ENCODE peak calls at places on chromosomes 5 and 9, in seven cellular contexts. V, R, Y, S, Z, D and C are unnamed samples.
A peak's percentile ranks its signal among the peaks of the same experiment; 100 is the strongest.

GRCh38 chr9:124239249-124240073 is 18.3 kb upstream of the NEK6 start:
- DNase-seq in Z (no peak), R (no peak), D (no peak), S (no peak), Y (no peak), V (peak; percentile 64), C (no peak)

GRCh38 chr5:126004636-126005035 is 418.6 kb upstream of the GRAMD2B start:
- DNase-seq in Y (no peak), S (no peak), Z (no peak), V (no peak), D (no peak), R (no peak), C (no peak)

GRCh38 chr5:89396262-89396975 is 513.4 kb upstream of the MEF2C start:
- DNase-seq in S (no peak), Y (no peak), R (no peak), Z (peak; percentile 7), D (no peak), V (no peak), C (no peak)

GRCh38 chr5:117701067-117701466 is 1126.4 kb upstream of the SEMA6A start:
- DNase-seq in R (no peak), Y (no peak), S (no peak), Z (no peak), D (no peak), V (no peak), C (no peak)

GRCh38 chr5:64315778-64316177 is 150.1 kb downstream of the RNF180 start:
- DNase-seq in V (no peak), Z (no peak), D (no peak), R (no peak), S (no peak), Y (no peak), C (no peak)

GRCh38 chr9:123756484-123757106 is 173.3 kb downstream of the DENND1A start:
- DNase-seq in Z (no peak), S (no peak), D (no peak), Y (no peak), V (no peak), R (no peak), C (no peak)

GRCh38 chr9:107213080-107213479 is 70.0 kb upstream of the RAD23B start:
- DNase-seq in D (no peak), S (no peak), Z (no peak), R (no peak), Y (peak; percentile 59), V (no peak), C (no peak)

GRCh38 chr9:129880654-129881546 is 45.6 kb downstream of the USP20 start:
- DNase-seq in D (no peak), R (no peak), Y (no peak), Z (peak; percentile 61), V (no peak), S (no peak), C (no peak)

GRCh38 chr5:179244051-179244450 is 101.2 kb downstream of the ADAMTS2 start:
- DNase-seq in Y (no peak), V (no peak), S (no peak), D (no peak), R (no peak), Z (no peak), C (no peak)

GRCh38 chr5:177510567-177511053 is 984 bp upstream of the DOK3 start:
- DNase-seq in Z (no peak), V (no peak), Y (no peak), S (no peak), D (no peak), R (no peak), C (no peak)
- TF ChIP-seq POLR2AphosphoS5 in Z (no peak), V (no peak), Y (no peak), S (no peak), D (no peak), R (no peak), C (no peak)

GRCh38 chr5:140219068-140219971 is 44.3 kb downstream of the CYSTM1 start:
- DNase-seq in Y (peak; percentile 38), S (no peak), R (no peak), D (no peak), V (no peak), Z (no peak), C (no peak)
- TF ChIP-seq POLR2AphosphoS5 in Y (no peak), S (no peak), R (no peak), D (no peak), V (no peak), Z (no peak), C (no peak)

DNA sequence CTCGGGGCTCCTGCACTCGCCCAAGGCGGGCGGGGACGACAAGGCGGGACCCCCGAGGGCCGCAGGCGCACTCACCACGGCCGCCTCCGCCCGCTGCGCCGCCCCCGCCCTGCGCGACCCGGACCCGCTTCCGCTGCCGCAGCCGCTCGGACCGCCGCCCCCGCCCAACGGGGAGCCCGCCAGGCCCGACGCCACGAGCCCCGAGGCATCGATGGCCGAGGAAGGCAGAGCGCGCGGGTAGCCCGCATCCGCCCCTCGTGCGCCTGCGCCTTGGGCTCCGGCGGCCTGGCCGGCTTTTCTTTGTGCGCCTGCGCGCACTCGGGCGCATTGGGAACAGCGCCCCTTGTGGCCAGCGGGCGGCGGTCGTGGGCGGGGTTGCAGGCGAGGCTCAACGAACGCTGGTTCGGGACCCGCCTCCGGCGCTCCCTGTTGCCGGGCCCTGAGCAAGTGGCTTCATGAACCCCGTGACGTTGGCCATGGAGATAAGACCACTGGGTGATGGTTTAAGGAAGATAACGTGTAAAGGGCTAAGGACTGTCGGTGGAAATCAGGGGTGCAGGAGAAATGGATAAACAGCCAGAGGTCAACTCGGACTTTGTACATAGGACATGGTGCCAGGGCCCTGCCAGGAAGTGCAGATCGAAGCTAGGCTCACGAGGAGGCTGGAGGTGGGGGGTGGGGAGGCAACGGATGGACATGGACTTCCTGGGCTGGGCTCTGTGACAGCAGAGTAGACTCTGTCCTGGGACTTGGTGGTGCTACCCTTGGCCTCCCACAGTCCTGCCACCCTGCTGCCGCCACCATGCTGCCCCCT is at the start of the genes C8G and FBXW5:
- DNase-seq in Y (peak; percentile 87), D (peak; percentile 100), Z (peak; percentile 97), S (peak; percentile 62), R (peak; percentile 98), V (peak; percentile 97), C (peak; percentile 99)
- TF ChIP-seq POLR2AphosphoS5 in Y (no peak), D (peak; percentile 43), Z (peak; percentile 59), S (peak; percentile 34), R (no peak), V (no peak), C (no peak)

GRCh38 chr9:132773093-132773492 is 102.8 kb downstream of the GTF3C4 start:
- DNase-seq in Y (no peak), V (no peak), S (no peak), D (no peak), Z (no peak), R (no peak), C (no peak)

GRCh38 chr9:132773764-132774339 is 103.6 kb downstream of the GTF3C4 start:
- DNase-seq in S (no peak), V (no peak), R (no peak), Y (no peak), D (no peak), Z (no peak), C (no peak)

GRCh38 chr9:132770775-132771310 is 100.6 kb downstream of the GTF3C4 start:
- DNase-seq in S (no peak), D (no peak), Z (no peak), V (no peak), Y (no peak), R (no peak), C (no peak)

GRCh38 chr9:132768932-132769894 is 98.9 kb downstream of the GTF3C4 start:
- DNase-seq in R (peak; percentile 58), D (peak; percentile 54), V (peak; percentile 77), Y (peak; percentile 58), S (no peak), Z (peak; percentile 92), C (peak; percentile 49)

DNA sequence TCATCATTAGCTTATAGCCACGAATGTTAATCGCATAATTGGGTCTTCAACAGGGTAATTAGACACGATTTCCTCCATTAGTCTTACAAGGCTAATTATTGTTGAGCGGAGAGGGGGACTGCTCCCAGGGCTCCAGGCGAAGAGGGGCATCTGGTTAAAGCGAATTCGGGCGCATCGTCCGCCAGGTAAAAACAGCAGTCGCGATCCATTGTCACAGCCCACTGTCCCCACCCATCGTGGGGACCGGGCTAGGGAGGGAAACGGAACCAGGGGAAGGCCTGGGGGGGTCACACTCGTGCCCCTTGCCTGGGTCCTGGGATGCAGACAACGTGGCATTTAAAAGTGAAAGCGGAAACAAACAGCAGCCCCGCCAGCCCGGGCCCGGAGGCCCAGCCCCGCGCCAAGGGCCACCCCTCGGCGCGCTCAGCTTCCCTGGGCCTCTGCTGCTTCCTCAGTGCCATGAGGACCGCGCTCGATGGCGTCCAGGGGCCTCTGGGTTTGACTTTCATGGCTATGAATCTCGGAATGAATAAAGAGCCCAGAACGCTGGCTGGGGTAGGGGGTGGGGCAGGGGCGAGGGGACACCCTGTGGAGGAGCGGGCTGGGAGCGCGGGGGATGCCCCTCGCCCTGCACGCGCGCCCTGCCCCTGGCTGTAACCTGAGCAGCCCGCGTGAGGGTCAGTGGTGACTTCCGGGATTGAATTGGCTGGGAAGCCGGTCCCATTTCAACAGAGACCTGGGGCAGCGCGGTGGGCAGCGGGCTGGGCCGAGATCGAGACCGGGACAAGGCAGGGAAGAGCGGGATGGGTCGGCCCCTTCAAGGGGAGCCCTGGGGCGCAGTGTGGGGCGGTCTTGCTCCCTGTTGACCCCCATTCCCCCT is 99.9 kb downstream of the GTF3C4 start:
- DNase-seq in Y (peak; percentile 14), V (peak; percentile 76), Z (peak; percentile 91), S (no peak), R (no peak), D (peak; percentile 78), C (peak; percentile 74)
- TF ChIP-seq POLR2AphosphoS5 in Y (peak; percentile 42), V (peak; percentile 6), Z (peak; percentile 48), S (no peak), R (no peak), D (peak; percentile 81), C (peak; percentile 44)

DNA sequence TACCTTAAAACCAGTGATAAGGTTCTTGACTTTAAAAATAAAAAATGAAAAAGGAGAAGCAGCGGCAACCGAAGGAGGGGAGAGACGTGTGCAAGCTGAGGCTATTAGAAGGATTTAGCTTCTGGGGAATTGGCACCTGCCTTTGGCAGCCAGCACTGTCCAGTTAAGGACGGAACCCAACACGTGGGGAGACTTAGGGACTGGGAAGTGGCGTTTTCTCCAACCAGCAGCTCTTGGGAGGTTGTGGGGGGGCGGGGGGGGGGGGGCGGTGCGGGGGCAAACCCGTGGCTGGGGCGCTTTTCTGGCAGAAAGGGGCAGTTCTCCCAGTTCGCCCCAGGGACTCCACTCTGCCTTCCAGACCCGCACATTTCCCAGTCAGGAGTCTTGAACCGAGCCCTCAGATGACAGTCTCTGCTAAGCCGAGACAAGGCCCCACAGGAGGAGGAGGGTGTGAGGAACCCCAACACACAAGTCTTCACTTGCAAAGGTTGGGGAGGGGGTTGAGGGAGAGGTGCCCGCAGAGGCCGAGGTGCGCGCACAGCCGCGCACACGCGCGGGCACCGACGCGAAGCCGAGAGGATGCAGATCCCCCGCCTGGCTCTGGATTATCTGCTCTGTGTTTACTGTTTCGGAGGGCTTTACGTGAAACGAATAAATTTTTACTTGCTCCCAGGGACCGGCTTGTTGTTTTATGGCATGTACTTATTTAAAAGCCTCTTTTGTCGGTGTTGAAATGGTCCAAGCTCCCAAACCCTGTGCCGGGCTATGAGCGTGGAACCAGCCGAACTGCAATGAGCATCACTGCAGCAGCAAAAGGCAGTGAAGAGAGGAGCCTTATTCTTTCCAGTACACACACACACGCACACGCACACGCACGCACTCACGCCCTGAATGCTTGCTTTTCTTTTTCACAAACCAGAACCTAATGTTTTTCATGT is 297.5 kb downstream of the PARP8 start:
- DNase-seq in Y (no peak), R (no peak), S (no peak), V (no peak), D (no peak), Z (peak; percentile 34), C (no peak)
- TF ChIP-seq POLR2AphosphoS5 in Y (no peak), R (no peak), S (no peak), V (no peak), D (no peak), Z (no peak), C (no peak)